ENCODE peak calls at places on chromosomes 1 and 21, in four cellular contexts. One of them, this sample, is unnamed.

GRCh38 chr21:10272216-10272615 is 249.2 kb upstream of the TPTE start:
- DNase-seq in stimulated activated CD8-positive, alpha-beta memory T cell treated with anti-CD3 and anti-CD28 coated beads, Interleukin-7, amount 100 ng/mL, for 24 hours: no peak
- DNase-seq in activated CD4-positive, alpha-beta T cell treated with anti-CD3 and anti-CD28 coated beads, Interleukin-2, amount 50 U/mL, for 1 hour: no peak
- DNase-seq in Ammon's horn: peak
- DNase-seq in this sample: no peak

GRCh38 chr1:218259800-218260199 is 25.3 kb upstream of the RRP15 start:
- DNase-seq in stimulated activated CD8-positive, alpha-beta memory T cell treated with anti-CD3 and anti-CD28 coated beads, Interleukin-7, amount 100 ng/mL, for 24 hours: no peak
- DNase-seq in activated CD4-positive, alpha-beta T cell treated with anti-CD3 and anti-CD28 coated beads, Interleukin-2, amount 50 U/mL, for 1 hour: no peak
- DNase-seq in Ammon's horn: no peak
- DNase-seq in this sample: no peak

GRCh38 chr1:25944986-25945385 is 38.8 kb upstream of the STMN1 start:
- DNase-seq in stimulated activated CD8-positive, alpha-beta memory T cell treated with anti-CD3 and anti-CD28 coated beads, Interleukin-7, amount 100 ng/mL, for 24 hours: no peak
- DNase-seq in activated CD4-positive, alpha-beta T cell treated with anti-CD3 and anti-CD28 coated beads, Interleukin-2, amount 50 U/mL, for 1 hour: no peak
- DNase-seq in Ammon's horn: no peak
- DNase-seq in this sample: no peak

GRCh38 chr1:3539707-3540425 is 71.4 kb downstream of the MEGF6 start:
- DNase-seq in stimulated activated CD8-positive, alpha-beta memory T cell treated with anti-CD3 and anti-CD28 coated beads, Interleukin-7, amount 100 ng/mL, for 24 hours: no peak
- DNase-seq in activated CD4-positive, alpha-beta T cell treated with anti-CD3 and anti-CD28 coated beads, Interleukin-2, amount 50 U/mL, for 1 hour: no peak
- DNase-seq in Ammon's horn: peak
- DNase-seq in this sample: no peak

GRCh38 chr1:104795931-104796330 is 1046.2 kb downstream of the AMY1C start:
- DNase-seq in stimulated activated CD8-positive, alpha-beta memory T cell treated with anti-CD3 and anti-CD28 coated beads, Interleukin-7, amount 100 ng/mL, for 24 hours: no peak
- DNase-seq in activated CD4-positive, alpha-beta T cell treated with anti-CD3 and anti-CD28 coated beads, Interleukin-2, amount 50 U/mL, for 1 hour: no peak
- DNase-seq in Ammon's horn: no peak
- DNase-seq in this sample: no peak

GRCh38 chr1:27727126-27727525 is 1.4 kb downstream of the FAM76A start:
- DNase-seq in stimulated activated CD8-positive, alpha-beta memory T cell treated with anti-CD3 and anti-CD28 coated beads, Interleukin-7, amount 100 ng/mL, for 24 hours: no peak
- DNase-seq in activated CD4-positive, alpha-beta T cell treated with anti-CD3 and anti-CD28 coated beads, Interleukin-2, amount 50 U/mL, for 1 hour: no peak
- DNase-seq in Ammon's horn: no peak
- DNase-seq in this sample: no peak

GRCh38 chr1:119132179-119132578 is 8.3 kb downstream of the WARS2 start:
- DNase-seq in stimulated activated CD8-positive, alpha-beta memory T cell treated with anti-CD3 and anti-CD28 coated beads, Interleukin-7, amount 100 ng/mL, for 24 hours: no peak
- DNase-seq in activated CD4-positive, alpha-beta T cell treated with anti-CD3 and anti-CD28 coated beads, Interleukin-2, amount 50 U/mL, for 1 hour: no peak
- DNase-seq in Ammon's horn: no peak
- DNase-seq in this sample: no peak

GRCh38 chr1:116503535-116504307 is 67.1 kb downstream of the CD58 start:
- DNase-seq in stimulated activated CD8-positive, alpha-beta memory T cell treated with anti-CD3 and anti-CD28 coated beads, Interleukin-7, amount 100 ng/mL, for 24 hours: no peak
- DNase-seq in activated CD4-positive, alpha-beta T cell treated with anti-CD3 and anti-CD28 coated beads, Interleukin-2, amount 50 U/mL, for 1 hour: peak
- DNase-seq in Ammon's horn: no peak
- DNase-seq in this sample: no peak

GRCh38 chr1:54137532-54138061 is 15.2 kb downstream of the CDCP2 start:
- DNase-seq in stimulated activated CD8-positive, alpha-beta memory T cell treated with anti-CD3 and anti-CD28 coated beads, Interleukin-7, amount 100 ng/mL, for 24 hours: no peak
- DNase-seq in activated CD4-positive, alpha-beta T cell treated with anti-CD3 and anti-CD28 coated beads, Interleukin-2, amount 50 U/mL, for 1 hour: no peak
- DNase-seq in Ammon's horn: no peak
- DNase-seq in this sample: no peak

GRCh38 chr1:51548986-51549619 is 30.0 kb upstream of the EPS15 start:
- DNase-seq in stimulated activated CD8-positive, alpha-beta memory T cell treated with anti-CD3 and anti-CD28 coated beads, Interleukin-7, amount 100 ng/mL, for 24 hours: no peak
- DNase-seq in activated CD4-positive, alpha-beta T cell treated with anti-CD3 and anti-CD28 coated beads, Interleukin-2, amount 50 U/mL, for 1 hour: no peak
- DNase-seq in Ammon's horn: peak
- DNase-seq in this sample: no peak

This sample was measured in memory B cell.